ENCODE peak calls at places on chromosomes 1 and 21, in ten cellular contexts. D is A549, A is SK-N-SH, J is cardiac muscle cell, B is sigmoid colon, X is pancreas, Z is AG09309, S is psoas muscle, V is cardiac fibroblast, P is WERI-Rb-1. N is an unnamed sample.

GRCh38 chr1:246677842-246678241 is 46.4 kb upstream of the SCCPDH start:
- DNase-seq in V (no peak), B (no peak), A (no peak), Z (no peak), X (no peak), D (no peak), S (no peak), J (no peak), P (no peak), N (no peak)

GRCh38 chr1:56237491-56238064 is 341.8 kb downstream of the PLPP3 start:
- DNase-seq in A (no peak), D (no peak), B (no peak), X (no peak), Z (no peak), V (no peak), S (no peak), J (no peak), P (no peak), N (no peak)

GRCh38 chr1:50697440-50698421 is 262.3 kb downstream of the FAF1 start:
- DNase-seq in X (no peak), V (no peak), J (no peak), S (no peak), B (no peak), P (no peak), A (no peak), D (no peak), Z (no peak), N (peak; percentile 26)

GRCh38 chr1:55694297-55694696 is 479.1 kb upstream of the USP24 start:
- DNase-seq in A (peak; percentile 60), S (no peak), X (peak; percentile 52), V (no peak), B (no peak), Z (no peak), D (no peak), P (no peak), J (peak; percentile 57), N (no peak)

GRCh38 chr1:25456502-25456901 is 25.8 kb downstream of the MACO1 start:
- DNase-seq in A (no peak), D (no peak), S (no peak), Z (no peak), P (no peak), V (no peak), B (no peak), J (no peak), X (no peak), N (no peak)

GRCh38 chr1:213927897-213928296 is 59.9 kb upstream of the PROX1 start:
- DNase-seq in Z (no peak), S (no peak), P (no peak), B (no peak), J (no peak), X (no peak), V (no peak), A (no peak), D (no peak), N (no peak)

GRCh38 chr21:37878946-37879660 is 37.2 kb downstream of the KCNJ6 start:
- DNase-seq in S (no peak), D (peak; percentile 28), B (no peak), V (peak; percentile 94), X (no peak), J (no peak), Z (no peak), A (no peak), P (no peak), N (peak; percentile 51)

GRCh38 chr1:157352817-157353408 is 199.4 kb downstream of the FCRL5 start:
- DNase-seq in X (no peak), V (no peak), A (no peak), D (no peak), J (no peak), P (no peak), Z (no peak), S (no peak), B (no peak), N (no peak)

GRCh38 chr1:20551945-20552727 is at the start of gene FAM43B:
- DNase-seq in J (peak; percentile 90), X (no peak), D (peak; percentile 77), Z (no peak), S (peak; percentile 82), B (peak; percentile 88), V (peak; percentile 29), P (peak; percentile 92), A (peak; percentile 87), N (peak; percentile 24)

GRCh38 chr1:11147371-11147770 is 41.8 kb upstream of the ANGPTL7 start:
- DNase-seq in J (no peak), B (no peak), X (no peak), D (no peak), S (no peak), Z (no peak), P (no peak), V (peak; percentile 31), A (peak; percentile 62), N (peak; percentile 17)

GRCh38 chr1:208043690-208044089 is 132.8 kb upstream of the CD34 start:
- DNase-seq in Z (no peak), X (peak; percentile 94), S (no peak), B (peak; percentile 79), A (no peak), V (no peak), D (no peak), J (no peak), P (no peak), N (no peak)

GRCh38 chr1:159441360-159441759 is 1.8 kb downstream of the OR10J1 start:
- DNase-seq in B (no peak), D (no peak), S (no peak), V (no peak), P (no peak), Z (no peak), X (no peak), A (no peak), J (no peak), N (no peak)

GRCh38 chr1:84756455-84757082 is 66.3 kb upstream of the SSX2IP start:
- DNase-seq in V (no peak), J (peak; percentile 14), A (no peak), B (no peak), D (no peak), Z (no peak), S (no peak), X (no peak), P (no peak), N (no peak)

GRCh38 chr1:51583532-51583931 is 33.4 kb upstream of the OSBPL9 start:
- DNase-seq in D (no peak), X (peak; percentile 19), P (no peak), Z (peak; percentile 27), A (no peak), B (peak; percentile 75), J (no peak), S (peak; percentile 66), V (peak; percentile 76), N (peak; percentile 96)

GRCh38 chr1:14571810-14572767 is 26.4 kb upstream of the KAZN start:
- DNase-seq in J (no peak), P (peak; percentile 12), D (no peak), S (no peak), B (no peak), A (peak; percentile 44), X (no peak), Z (no peak), V (no peak), N (peak; percentile 1)
- TF ChIP-seq CTCF in J (peak; percentile 47), P (peak; percentile 50), D (no peak), S (no peak), B (peak; percentile 10), A (no peak), X (no peak), Z (peak; percentile 9), V (no peak), N (peak; percentile 15)

GRCh38 chr1:215188302-215188950 is 105.9 kb downstream of the KCNK2 start:
- DNase-seq in X (no peak), P (no peak), J (no peak), A (no peak), B (no peak), S (no peak), Z (no peak), D (no peak), V (peak; percentile 24), N (no peak)
- H3K4me3 ChIP-seq in X (no peak overlapping the region), P (no peak overlapping the region), J (no peak overlapping the region), A (no peak overlapping the region), B (no peak overlapping the region), S (no peak overlapping the region), Z (no peak overlapping the region), D (no peak overlapping the region), V (no peak overlapping the region), N (no peak overlapping the region)

GRCh38 chr1:66336641-66336991 is 197.3 kb upstream of the SGIP1 start:
- DNase-seq in J (no peak), A (no peak), D (no peak), B (no peak), V (no peak), Z (no peak), S (no peak), P (no peak), X (no peak), N (no peak)

GRCh38 chr1:66342707-66343106 is 191.2 kb upstream of the SGIP1 start:
- DNase-seq in B (no peak), A (no peak), P (no peak), X (no peak), J (no peak), Z (no peak), V (no peak), S (no peak), D (no peak), N (no peak)

GRCh38 chr1:66341446-66342089 is 192.4 kb upstream of the SGIP1 start:
- DNase-seq in X (no peak), A (no peak), J (no peak), S (no peak), Z (no peak), D (no peak), P (no peak), B (no peak), V (no peak), N (no peak)

GRCh38 chr1:66337249-66337648 is 196.7 kb upstream of the SGIP1 start:
- DNase-seq in P (no peak), A (no peak), X (no peak), J (no peak), B (no peak), D (no peak), Z (no peak), S (no peak), V (no peak), N (no peak)

GRCh38 chr1:66339944-66340343 is 194.0 kb upstream of the SGIP1 start:
- DNase-seq in Z (no peak), J (no peak), A (no peak), X (no peak), P (no peak), D (no peak), V (peak; percentile 45), S (no peak), B (no peak), N (peak; percentile 57)
- TF ChIP-seq CTCF in Z (no peak), J (no peak), A (no peak), X (no peak), P (no peak), D (no peak), V (no peak), S (no peak), B (no peak), N (no peak)

DNA sequence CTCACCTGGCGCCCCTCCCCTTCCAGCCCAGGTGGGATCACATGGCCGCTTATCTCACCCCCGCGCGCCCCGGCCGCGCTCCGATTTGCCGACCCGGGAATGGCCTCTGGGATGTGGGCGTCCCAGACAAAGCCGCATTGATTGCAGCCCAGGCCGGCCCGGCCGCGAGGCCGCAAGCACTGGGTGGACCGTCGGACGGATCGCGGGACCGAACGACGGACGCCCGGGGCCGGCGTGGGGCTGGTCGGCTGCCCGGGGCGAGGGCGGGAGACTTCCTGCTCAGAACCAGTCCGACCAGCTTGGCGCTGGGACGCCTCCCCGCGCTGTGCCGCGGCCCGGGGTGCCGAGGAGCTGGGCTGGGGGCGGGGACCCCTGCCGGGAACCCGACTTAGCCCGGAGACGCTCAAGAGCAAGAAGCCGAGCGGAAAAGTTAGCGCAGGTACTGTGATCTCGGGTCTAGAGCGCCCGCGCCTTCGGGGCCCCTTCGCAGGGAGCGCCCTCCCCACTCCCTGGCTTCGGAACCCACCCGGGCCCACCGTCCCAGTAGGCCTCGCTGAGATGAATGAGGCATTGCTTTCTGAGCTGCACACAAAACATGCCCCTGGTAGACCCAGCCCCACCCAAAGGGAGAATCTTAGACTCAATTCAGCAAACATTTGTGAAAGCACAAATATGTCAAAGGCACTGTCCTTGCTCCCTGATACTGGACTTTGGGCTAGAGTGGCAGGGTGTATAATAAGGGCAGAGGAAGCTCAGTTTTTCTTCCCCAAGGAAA is 415 bp upstream of the LAD1 start:
- DNase-seq in Z (no peak), D (no peak), B (no peak), A (no peak), V (no peak), S (no peak), X (peak; percentile 88), J (peak; percentile 57), P (no peak), N (no peak)
- H3K4me3 ChIP-seq in Z (no peak overlapping the region), D (no peak overlapping the region), B (peak overlapping the region; percentile 1), A (no peak overlapping the region), V (no peak overlapping the region), S (no peak overlapping the region), X (peak overlapping the region; percentile 86), J (peak overlapping the region; percentile 30), P (no peak overlapping the region), N (no peak overlapping the region)

N was measured in fibroblast of pulmonary artery.